ENCODE peak calls at places on chromosomes 3 and 15, in four cellular contexts. I is stimulated activated CD4-positive, alpha-beta T cell treated with anti-CD3 and anti-CD28 coated beads, Interleukin-1b, Interleukin-23, amount 100 ng/mL, for 1 hour; Y is HuH-7; N is A549. L is an unnamed sample.

GRCh38 chr3:84082726-84083125 is 876.1 kb upstream of the CADM2 start:
- DNase-seq in I (no peak), Y (no peak), N (no peak), L (no peak)

GRCh38 chr15:39976291-39977274 is 42.7 kb downstream of the EIF2AK4 start:
- DNase-seq in Y (peak), I (no peak), N (no peak), L (peak)

GRCh38 chr3:65936908-65937638 is 101.6 kb downstream of the MAGI1 start:
- DNase-seq in Y (no peak), N (no peak), I (no peak), L (peak)

GRCh38 chr15:64010719-64011118 is 35.6 kb downstream of the DAPK2 start:
- DNase-seq in Y (no peak), I (peak), N (peak), L (no peak)

GRCh38 chr3:25582242-25582641 is 82.5 kb downstream of the TOP2B start:
- DNase-seq in I (no peak), N (peak), Y (no peak), L (peak)

GRCh38 chr3:107847791-107848190 is 243.0 kb downstream of the CD47 start:
- DNase-seq in Y (no peak), I (no peak), N (no peak), L (no peak)

GRCh38 chr3:174614046-174614445 is 245.1 kb upstream of the NAALADL2 start:
- DNase-seq in N (no peak), I (no peak), Y (no peak), L (peak)

GRCh38 chr3:133627789-133628188 is 34.0 kb downstream of the TOPBP1 start:
- DNase-seq in N (no peak), I (no peak), Y (no peak), L (no peak)

GRCh38 chr3:194083253-194084224 is 52.4 kb upstream of the HES1 start:
- DNase-seq in I (no peak), Y (no peak), N (no peak), L (no peak)

GRCh38 chr15:70033529-70034140 is 64.1 kb downstream of the TLE3 start:
- DNase-seq in Y (no peak), N (no peak), I (no peak), L (no peak)

GRCh38 chr15:63517202-63517601 is 12.8 kb downstream of the USP3 start:
- DNase-seq in Y (no peak), I (no peak), N (no peak), L (no peak)

GRCh38 chr3:46239301-46239938 is 2.8 kb upstream of the CCR3 start:
- DNase-seq in Y (no peak), N (no peak), I (no peak), L (no peak)

GRCh38 chr15:99129644-99130043 is 24.8 kb downstream of the SYNM start:
- DNase-seq in N (no peak), Y (no peak), I (no peak), L (no peak)

GRCh38 chr15:39058371-39059131 is 493.9 kb upstream of the RASGRP1 start:
- DNase-seq in Y (no peak), I (no peak), N (no peak), L (no peak)

GRCh38 chr3:161770532-161771386 is 274.2 kb downstream of the OTOL1 start:
- DNase-seq in I (no peak), Y (no peak), N (no peak), L (no peak)

GRCh38 chr3:147421184-147421912 is 12.2 kb downstream of the ZIC1 start:
- DNase-seq in N (no peak), Y (no peak), I (no peak), L (no peak)

GRCh38 chr15:85878866-85879265 is 84.1 kb upstream of the KLHL25 start:
- DNase-seq in I (no peak), N (no peak), Y (no peak), L (no peak)

GRCh38 chr3:5006755-5007202 is 27.5 kb downstream of the BHLHE40 start:
- DNase-seq in Y (no peak), I (no peak), N (no peak), L (no peak)

GRCh38 chr15:81106560-81106959 is 27.5 kb upstream of the CFAP161 start:
- DNase-seq in I (no peak), Y (peak), N (peak), L (peak)

GRCh38 chr3:44861412-44862220 is at the start of gene TMEM42:
- DNase-seq in Y (no peak), I (peak), N (peak), L (peak)

GRCh38 chr3:186458306-186459107 is 85.7 kb downstream of the CRYGS start:
- DNase-seq in N (no peak), I (no peak), Y (no peak), L (no peak)

GRCh38 chr3:31466866-31467265 is 65.9 kb upstream of the STT3B start:
- DNase-seq in Y (no peak), N (no peak), I (no peak), L (no peak)

GRCh38 chr15:67133738-67134576 is 68.6 kb downstream of the SMAD3 start:
- DNase-seq in Y (no peak), N (peak), I (no peak), L (no peak)

GRCh38 chr3:128416578-128417150 is 50.0 kb downstream of the DNAJB8 start:
- DNase-seq in N (peak), Y (peak), I (no peak), L (peak)

GRCh38 chr3:10370429-10370828 is 49.5 kb upstream of the SEC13 start:
- DNase-seq in Y (no peak), I (no peak), N (no peak), L (no peak)

GRCh38 chr3:128340198-128340903 is 126.3 kb downstream of the DNAJB8 start:
- DNase-seq in Y (no peak), N (no peak), I (no peak), L (no peak)

GRCh38 chr3:186487037-186487436 is 57.1 kb downstream of the CRYGS start:
- DNase-seq in I (no peak), N (no peak), Y (no peak), L (no peak)

GRCh38 chr3:107271787-107272387 is 105.4 kb upstream of the CCDC54 start:
- DNase-seq in N (peak), Y (peak), I (no peak), L (peak)

GRCh38 chr3:111801697-111802655 is 57.1 kb upstream of the PHLDB2 start:
- DNase-seq in Y (no peak), I (no peak), N (peak), L (peak)

GRCh38 chr3:64861684-64862083 is 173.9 kb upstream of the ADAMTS9 start:
- DNase-seq in I (no peak), N (no peak), Y (no peak), L (no peak)

GRCh38 chr3:188956839-188957489 is 214.8 kb upstream of the TPRG1 start:
- DNase-seq in Y (no peak), I (no peak), N (peak), L (peak)

GRCh38 chr15:30882861-30883433 is 20.8 kb upstream of the FAN1 start:
- DNase-seq in N (no peak), I (no peak), Y (no peak), L (no peak)

GRCh38 chr3:120858501-120858900 is 49.5 kb upstream of the STXBP5L start:
- DNase-seq in Y (no peak), I (no peak), N (no peak), L (no peak)

GRCh38 chr15:96342143-96342466 is 11.6 kb downstream of the NR2F2 start:
- DNase-seq in I (no peak), N (no peak), Y (no peak), L (no peak)

GRCh38 chr3:85081191-85081895 is 122.6 kb downstream of the CADM2 start:
- DNase-seq in I (no peak), N (peak), Y (no peak), L (peak)

GRCh38 chr3:45986303-45986982 is 9.2 kb downstream of the FYCO1 start:
- DNase-seq in Y (peak), N (peak), I (no peak), L (peak)

GRCh38 chr3:132211896-132212295 is 105.3 kb upstream of the ACP3 start:
- DNase-seq in I (no peak), N (no peak), Y (no peak), L (no peak)

GRCh38 chr3:71581981-71582611 is 1.4 kb downstream of the FOXP1 start:
- DNase-seq in I (peak), Y (no peak), N (peak), L (peak)

GRCh38 chr3:4421121-4421520 is 45.9 kb downstream of the SUMF1 start:
- DNase-seq in Y (no peak), I (no peak), N (peak), L (no peak)